ENCODE peak calls at places on chromosomes 6 and 20, in eight cellular contexts. One of them, this sample, is unnamed.

GRCh38 chr6:89257781-89258180 is 40.6 kb upstream of the GABRR1 start:
- DNase-seq in vagina: no peak
- DNase-seq in activated CD8-positive, alpha-beta T cell treated with anti-CD3 and anti-CD28 coated beads for 36 hours: no peak
- DNase-seq in OCI-LY7: no peak
- DNase-seq in fibroblast of lung: no peak
- DNase-seq in GM10248: no peak
- DNase-seq in NB4: no peak
- DNase-seq in adrenal gland: no peak
- DNase-seq in this sample: no peak

GRCh38 chr6:45031601-45032000 is 296.5 kb upstream of the RUNX2 start:
- DNase-seq in vagina: no peak
- DNase-seq in activated CD8-positive, alpha-beta T cell treated with anti-CD3 and anti-CD28 coated beads for 36 hours: no peak
- DNase-seq in OCI-LY7: no peak
- DNase-seq in fibroblast of lung: no peak
- DNase-seq in GM10248: no peak
- DNase-seq in NB4: peak; percentile 83
- DNase-seq in adrenal gland: no peak
- DNase-seq in this sample: no peak

GRCh38 chr6:17584241-17584803 is 15.8 kb upstream of the FAM8A1 start:
- DNase-seq in vagina: no peak
- DNase-seq in activated CD8-positive, alpha-beta T cell treated with anti-CD3 and anti-CD28 coated beads for 36 hours: no peak
- DNase-seq in OCI-LY7: peak; percentile 62
- DNase-seq in fibroblast of lung: peak; percentile 72
- DNase-seq in GM10248: peak; percentile 59
- DNase-seq in NB4: peak; percentile 64
- DNase-seq in adrenal gland: peak; percentile 44
- DNase-seq in this sample: peak; percentile 57

GRCh38 chr6:33018904-33019303 is 9.5 kb upstream of the HLA-DOA start:
- DNase-seq in vagina: no peak
- DNase-seq in activated CD8-positive, alpha-beta T cell treated with anti-CD3 and anti-CD28 coated beads for 36 hours: peak; percentile 64
- DNase-seq in OCI-LY7: no peak
- DNase-seq in fibroblast of lung: no peak
- DNase-seq in GM10248: peak; percentile 58
- DNase-seq in NB4: peak; percentile 86
- DNase-seq in adrenal gland: peak; percentile 82
- DNase-seq in this sample: peak; percentile 64

GRCh38 chr20:62136283-62137091 is 6.7 kb downstream of the PSMA7 start:
- DNase-seq in vagina: no peak
- DNase-seq in activated CD8-positive, alpha-beta T cell treated with anti-CD3 and anti-CD28 coated beads for 36 hours: peak; percentile 84
- DNase-seq in OCI-LY7: peak; percentile 82
- DNase-seq in fibroblast of lung: peak; percentile 54
- DNase-seq in GM10248: peak; percentile 64
- DNase-seq in NB4: peak; percentile 82
- DNase-seq in adrenal gland: peak; percentile 78
- DNase-seq in this sample: peak; percentile 70

GRCh38 chr20:60271597-60271996 is 313.4 kb downstream of the CDH26 start:
- DNase-seq in vagina: no peak
- DNase-seq in activated CD8-positive, alpha-beta T cell treated with anti-CD3 and anti-CD28 coated beads for 36 hours: no peak
- DNase-seq in OCI-LY7: no peak
- DNase-seq in fibroblast of lung: no peak
- DNase-seq in GM10248: no peak
- DNase-seq in NB4: no peak
- DNase-seq in adrenal gland: no peak
- DNase-seq in this sample: no peak

GRCh38 chr6:153117986-153118886 is 12.8 kb downstream of the RGS17 start:
- DNase-seq in vagina: no peak
- DNase-seq in activated CD8-positive, alpha-beta T cell treated with anti-CD3 and anti-CD28 coated beads for 36 hours: no peak
- DNase-seq in OCI-LY7: no peak
- DNase-seq in fibroblast of lung: peak; percentile 79
- DNase-seq in GM10248: peak; percentile 43
- DNase-seq in NB4: peak; percentile 42
- DNase-seq in adrenal gland: no peak
- DNase-seq in this sample: no peak

GRCh38 chr6:148451690-148452089 is 109.1 kb downstream of the SASH1 start:
- DNase-seq in vagina: no peak
- DNase-seq in activated CD8-positive, alpha-beta T cell treated with anti-CD3 and anti-CD28 coated beads for 36 hours: peak; percentile 27
- DNase-seq in OCI-LY7: no peak
- DNase-seq in fibroblast of lung: no peak
- DNase-seq in GM10248: no peak
- DNase-seq in NB4: peak; percentile 26
- DNase-seq in adrenal gland: peak; percentile 30
- DNase-seq in this sample: no peak

GRCh38 chr20:25067102-25067987 is 9.4 kb upstream of the ACSS1 start:
- DNase-seq in vagina: no peak
- DNase-seq in activated CD8-positive, alpha-beta T cell treated with anti-CD3 and anti-CD28 coated beads for 36 hours: no peak
- DNase-seq in OCI-LY7: no peak
- DNase-seq in fibroblast of lung: no peak
- DNase-seq in GM10248: no peak
- DNase-seq in NB4: no peak
- DNase-seq in adrenal gland: peak; percentile 0
- DNase-seq in this sample: no peak

GRCh38 chr20:35515949-35516645 is 13.4 kb downstream of the C20orf173 start:
- DNase-seq in vagina: no peak
- DNase-seq in activated CD8-positive, alpha-beta T cell treated with anti-CD3 and anti-CD28 coated beads for 36 hours: no peak
- DNase-seq in OCI-LY7: no peak
- DNase-seq in fibroblast of lung: peak; percentile 94
- DNase-seq in GM10248: no peak
- DNase-seq in NB4: peak; percentile 41
- DNase-seq in adrenal gland: peak; percentile 78
- DNase-seq in this sample: no peak

GRCh38 chr6:78942451-78942850 is 75.1 kb downstream of the IRAK1BP1 start:
- DNase-seq in vagina: no peak
- DNase-seq in activated CD8-positive, alpha-beta T cell treated with anti-CD3 and anti-CD28 coated beads for 36 hours: no peak
- DNase-seq in OCI-LY7: no peak
- DNase-seq in fibroblast of lung: peak; percentile 20
- DNase-seq in GM10248: no peak
- DNase-seq in NB4: no peak
- DNase-seq in adrenal gland: no peak
- DNase-seq in this sample: no peak

GRCh38 chr20:43983904-43984361 is 69.3 kb downstream of the TOX2 start:
- DNase-seq in vagina: no peak
- DNase-seq in activated CD8-positive, alpha-beta T cell treated with anti-CD3 and anti-CD28 coated beads for 36 hours: peak; percentile 31
- DNase-seq in OCI-LY7: no peak
- DNase-seq in fibroblast of lung: peak; percentile 40
- DNase-seq in GM10248: no peak
- DNase-seq in NB4: no peak
- DNase-seq in adrenal gland: no peak
- DNase-seq in this sample: no peak

GRCh38 chr20:43982016-43982415 is 67.4 kb downstream of the TOX2 start:
- DNase-seq in vagina: no peak
- DNase-seq in activated CD8-positive, alpha-beta T cell treated with anti-CD3 and anti-CD28 coated beads for 36 hours: no peak
- DNase-seq in OCI-LY7: no peak
- DNase-seq in fibroblast of lung: no peak
- DNase-seq in GM10248: no peak
- DNase-seq in NB4: no peak
- DNase-seq in adrenal gland: no peak
- DNase-seq in this sample: no peak

GRCh38 chr20:43984587-43984986 is 69.9 kb downstream of the TOX2 start:
- DNase-seq in vagina: no peak
- DNase-seq in activated CD8-positive, alpha-beta T cell treated with anti-CD3 and anti-CD28 coated beads for 36 hours: no peak
- DNase-seq in OCI-LY7: no peak
- DNase-seq in fibroblast of lung: no peak
- DNase-seq in GM10248: no peak
- DNase-seq in NB4: no peak
- DNase-seq in adrenal gland: no peak
- DNase-seq in this sample: no peak

GRCh38 chr20:43982886-43983285 is 68.2 kb downstream of the TOX2 start:
- DNase-seq in vagina: no peak
- DNase-seq in activated CD8-positive, alpha-beta T cell treated with anti-CD3 and anti-CD28 coated beads for 36 hours: no peak
- DNase-seq in OCI-LY7: no peak
- DNase-seq in fibroblast of lung: no peak
- DNase-seq in GM10248: no peak
- DNase-seq in NB4: no peak
- DNase-seq in adrenal gland: no peak
- DNase-seq in this sample: no peak

DNA sequence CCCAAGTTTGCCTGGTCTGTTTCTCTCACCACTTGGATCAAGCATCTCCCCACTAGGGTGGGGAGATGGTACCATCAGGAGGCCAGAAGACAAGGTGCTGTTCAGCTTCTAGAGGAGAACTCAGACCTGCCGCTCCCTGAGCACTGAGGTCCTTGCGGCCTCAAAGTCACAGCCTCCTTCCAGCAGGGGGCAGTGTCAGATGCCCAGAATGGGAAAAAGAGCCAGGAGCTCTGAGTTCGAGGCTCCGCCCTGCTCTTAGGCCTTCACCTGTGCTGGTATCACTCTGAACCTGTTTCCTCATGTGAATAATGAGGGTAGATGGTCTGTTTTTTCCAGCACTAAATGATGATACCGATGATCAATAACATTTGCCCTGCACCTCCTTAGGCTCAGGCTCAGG is 68.7 kb downstream of the TOX2 start:
- DNase-seq in vagina: no peak
- DNase-seq in activated CD8-positive, alpha-beta T cell treated with anti-CD3 and anti-CD28 coated beads for 36 hours: peak; percentile 62
- DNase-seq in OCI-LY7: peak; percentile 16
- DNase-seq in fibroblast of lung: no peak
- DNase-seq in GM10248: no peak
- DNase-seq in NB4: peak; percentile 35
- DNase-seq in adrenal gland: no peak
- DNase-seq in this sample: no peak
- TF ChIP-seq CTCF in vagina: no peak
- TF ChIP-seq CTCF in activated CD8-positive, alpha-beta T cell treated with anti-CD3 and anti-CD28 coated beads for 36 hours: peak; percentile 38
- TF ChIP-seq CTCF in OCI-LY7: peak; percentile 73
- TF ChIP-seq CTCF in fibroblast of lung: peak; percentile 28
- TF ChIP-seq CTCF in GM10248: peak; percentile 41
- TF ChIP-seq CTCF in NB4: peak; percentile 52
- TF ChIP-seq CTCF in adrenal gland: no peak
- TF ChIP-seq CTCF in this sample: peak; percentile 39

DNA sequence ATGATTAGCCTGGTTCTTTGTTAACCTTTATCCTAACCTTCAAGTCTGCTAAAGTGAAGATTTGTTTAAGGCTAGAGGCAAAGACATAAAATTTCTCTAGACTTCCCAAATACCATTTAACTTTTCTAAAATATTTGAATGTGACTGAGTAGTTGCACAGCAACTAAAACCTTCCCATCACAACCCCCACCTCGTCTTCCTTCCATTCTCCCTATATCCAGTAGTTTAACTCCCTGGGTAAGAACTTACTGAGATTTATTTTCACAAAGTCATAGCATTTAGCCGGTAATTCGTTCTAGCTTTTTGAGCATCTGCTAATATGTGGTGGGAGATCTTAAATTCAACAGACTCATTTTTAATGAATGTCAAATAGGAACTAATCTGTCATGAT is 87.9 kb upstream of the AKIRIN2 start:
- DNase-seq in vagina: no peak
- DNase-seq in activated CD8-positive, alpha-beta T cell treated with anti-CD3 and anti-CD28 coated beads for 36 hours: no peak
- DNase-seq in OCI-LY7: no peak
- DNase-seq in fibroblast of lung: no peak
- DNase-seq in GM10248: no peak
- DNase-seq in NB4: no peak
- DNase-seq in adrenal gland: no peak
- DNase-seq in this sample: no peak
- TF ChIP-seq CTCF in vagina: no peak
- TF ChIP-seq CTCF in activated CD8-positive, alpha-beta T cell treated with anti-CD3 and anti-CD28 coated beads for 36 hours: no peak
- TF ChIP-seq CTCF in OCI-LY7: no peak
- TF ChIP-seq CTCF in fibroblast of lung: no peak
- TF ChIP-seq CTCF in GM10248: no peak
- TF ChIP-seq CTCF in NB4: no peak
- TF ChIP-seq CTCF in adrenal gland: no peak
- TF ChIP-seq CTCF in this sample: no peak

GRCh38 chr6:104527761-104528415 is 331.8 kb downstream of the HACE1 start:
- DNase-seq in vagina: no peak
- DNase-seq in activated CD8-positive, alpha-beta T cell treated with anti-CD3 and anti-CD28 coated beads for 36 hours: peak; percentile 12
- DNase-seq in OCI-LY7: peak; percentile 70
- DNase-seq in fibroblast of lung: peak; percentile 25
- DNase-seq in GM10248: no peak
- DNase-seq in NB4: peak; percentile 66
- DNase-seq in adrenal gland: peak; percentile 17
- DNase-seq in this sample: no peak
- TF ChIP-seq CTCF in vagina: no peak
- TF ChIP-seq CTCF in activated CD8-positive, alpha-beta T cell treated with anti-CD3 and anti-CD28 coated beads for 36 hours: no peak
- TF ChIP-seq CTCF in OCI-LY7: peak; percentile 84
- TF ChIP-seq CTCF in fibroblast of lung: peak; percentile 55
- TF ChIP-seq CTCF in GM10248: no peak
- TF ChIP-seq CTCF in NB4: peak; percentile 52
- TF ChIP-seq CTCF in adrenal gland: no peak
- TF ChIP-seq CTCF in this sample: no peak

GRCh38 chr6:20873425-20874190 is 339.4 kb downstream of the CDKAL1 start:
- DNase-seq in vagina: no peak
- DNase-seq in activated CD8-positive, alpha-beta T cell treated with anti-CD3 and anti-CD28 coated beads for 36 hours: no peak
- DNase-seq in OCI-LY7: no peak
- DNase-seq in fibroblast of lung: no peak
- DNase-seq in GM10248: no peak
- DNase-seq in NB4: no peak
- DNase-seq in adrenal gland: no peak
- DNase-seq in this sample: no peak
- TF ChIP-seq CTCF in vagina: no peak
- TF ChIP-seq CTCF in activated CD8-positive, alpha-beta T cell treated with anti-CD3 and anti-CD28 coated beads for 36 hours: no peak
- TF ChIP-seq CTCF in OCI-LY7: peak; percentile 10
- TF ChIP-seq CTCF in fibroblast of lung: peak; percentile 46
- TF ChIP-seq CTCF in GM10248: no peak
- TF ChIP-seq CTCF in NB4: no peak
- TF ChIP-seq CTCF in adrenal gland: no peak
- TF ChIP-seq CTCF in this sample: no peak

GRCh38 chr6:150076196-150076893 is 7.4 kb upstream of the ULBP3 start:
- DNase-seq in vagina: no peak
- DNase-seq in activated CD8-positive, alpha-beta T cell treated with anti-CD3 and anti-CD28 coated beads for 36 hours: no peak
- DNase-seq in OCI-LY7: peak; percentile 32
- DNase-seq in fibroblast of lung: peak; percentile 57
- DNase-seq in GM10248: no peak
- DNase-seq in NB4: no peak
- DNase-seq in adrenal gland: no peak
- DNase-seq in this sample: no peak
- TF ChIP-seq CTCF in vagina: no peak
- TF ChIP-seq CTCF in activated CD8-positive, alpha-beta T cell treated with anti-CD3 and anti-CD28 coated beads for 36 hours: peak; percentile 27
- TF ChIP-seq CTCF in OCI-LY7: peak; percentile 44
- TF ChIP-seq CTCF in fibroblast of lung: peak; percentile 32
- TF ChIP-seq CTCF in GM10248: no peak
- TF ChIP-seq CTCF in NB4: no peak
- TF ChIP-seq CTCF in adrenal gland: no peak
- TF ChIP-seq CTCF in this sample: no peak

DNA sequence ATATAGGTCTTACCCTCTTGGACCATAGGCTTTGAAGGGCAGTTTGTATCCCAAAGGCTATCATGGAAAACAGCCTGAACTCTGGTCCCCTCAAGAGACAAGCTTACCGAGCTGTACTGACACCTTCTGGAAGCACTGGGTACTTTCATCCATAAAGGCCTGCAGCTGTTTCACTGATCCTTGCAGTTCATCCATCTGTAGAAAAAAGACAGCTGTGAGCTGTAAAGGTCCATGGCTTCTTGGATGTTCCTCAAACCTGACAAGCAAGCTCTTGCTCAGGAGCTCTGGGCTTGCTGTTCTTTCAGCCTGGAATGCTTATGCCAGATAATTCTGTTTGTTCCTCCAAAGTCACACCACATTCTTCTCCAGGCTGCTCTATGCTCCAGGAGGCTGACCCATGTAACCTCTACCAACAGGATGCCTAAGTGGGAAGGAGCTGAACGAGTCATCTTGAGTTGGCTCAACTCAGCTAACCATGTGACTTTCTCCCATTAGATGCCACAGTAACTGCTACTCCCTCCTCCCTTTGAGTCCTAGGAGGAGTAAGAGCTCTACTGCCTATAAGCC is 8.8 kb upstream of the NDRG3 start:
- DNase-seq in vagina: no peak
- DNase-seq in activated CD8-positive, alpha-beta T cell treated with anti-CD3 and anti-CD28 coated beads for 36 hours: peak; percentile 41
- DNase-seq in OCI-LY7: peak; percentile 74
- DNase-seq in fibroblast of lung: peak; percentile 53
- DNase-seq in GM10248: peak; percentile 50
- DNase-seq in NB4: peak; percentile 75
- DNase-seq in adrenal gland: peak; percentile 50
- DNase-seq in this sample: peak; percentile 49
- TF ChIP-seq CTCF in vagina: peak; percentile 75
- TF ChIP-seq CTCF in activated CD8-positive, alpha-beta T cell treated with anti-CD3 and anti-CD28 coated beads for 36 hours: peak; percentile 61
- TF ChIP-seq CTCF in OCI-LY7: peak; percentile 89
- TF ChIP-seq CTCF in fibroblast of lung: peak; percentile 87
- TF ChIP-seq CTCF in GM10248: peak; percentile 62
- TF ChIP-seq CTCF in NB4: peak; percentile 78
- TF ChIP-seq CTCF in adrenal gland: peak; percentile 63
- TF ChIP-seq CTCF in this sample: peak; percentile 40